ENCODE peak calls at places on chromosomes 12 and 14, in ten cellular contexts. W is neural crest cell; Z is stimulated activated CD4-positive, alpha-beta T cell treated with anti-CD3 and anti-CD28 coated beads, Interleukin-2, amount 100 ng/mL, for 24 hours; M is thoracic aorta; R is ovary; F is C1 segment of cervical spinal cord; V is naive B cell; Y is left ventricle myocardium inferior; K is NCI-H2081; C is NCI-H187. B is an unnamed sample.

GRCh38 chr12:62613092-62613491 is 146.5 kb downstream of the MON2 start:
- DNase-seq in K (no peak), F (no peak), Z (no peak), W (no peak), R (no peak), C (no peak), M (no peak), V (no peak), Y (no peak), B (no peak)

GRCh38 chr12:125696044-125696443 is 630.8 kb downstream of the AACS start:
- DNase-seq in W (no peak), Y (no peak), Z (no peak), V (no peak), M (no peak), R (no peak), K (no peak), C (no peak), F (no peak), B (no peak)

GRCh38 chr14:67167420-67168109 is 21.7 kb upstream of the GARIN2 start:
- DNase-seq in W (no peak), R (no peak), Y (no peak), Z (no peak), V (no peak), M (no peak), F (no peak), K (no peak), C (no peak), B (no peak)

GRCh38 chr12:90631581-90631980 is 323.4 kb downstream of the CCER1 start:
- DNase-seq in F (no peak), Z (no peak), R (no peak), C (no peak), W (no peak), M (no peak), V (no peak), K (no peak), Y (no peak), B (no peak)

GRCh38 chr14:74888164-74889158 is 6.7 kb downstream of the DLST start:
- DNase-seq in Z (no peak), Y (no peak), W (no peak), C (no peak), K (no peak), R (no peak), M (no peak), F (no peak), V (no peak), B (no peak)

GRCh38 chr12:89768586-89769482 is 60.2 kb upstream of the ATP2B1 start:
- DNase-seq in F (no peak), V (no peak), C (no peak), R (no peak), K (no peak), M (no peak), Z (no peak), Y (no peak), W (no peak), B (no peak)

GRCh38 chr14:100214768-100215079 is 24.2 kb upstream of the YY1 start:
- DNase-seq in W (no peak), C (no peak), V (no peak), M (no peak), Z (no peak), K (no peak), F (peak), R (no peak), Y (no peak), B (no peak)

GRCh38 chr12:90504806-90505205 is 450.2 kb downstream of the CCER1 start:
- DNase-seq in R (no peak), Z (no peak), V (no peak), M (no peak), K (no peak), C (no peak), Y (no peak), F (no peak), W (no peak), B (no peak)

GRCh38 chr12:50314629-50315312 is 31.5 kb upstream of the LIMA1 start:
- DNase-seq in W (peak), Y (no peak), M (no peak), R (no peak), Z (no peak), V (peak), C (no peak), K (no peak), F (no peak), B (no peak)

GRCh38 chr12:70842942-70843341 is 77.6 kb downstream of the PTPRR start:
- DNase-seq in K (no peak), W (no peak), F (peak), V (no peak), Y (no peak), R (no peak), C (no peak), M (no peak), Z (no peak), B (no peak)

GRCh38 chr14:73059326-73059725 is 992 bp downstream of the RBM25 start:
- DNase-seq in C (no peak), Y (no peak), Z (no peak), R (no peak), W (no peak), M (no peak), F (no peak), V (no peak), K (peak), B (no peak)

GRCh38 chr14:90580381-90581335 is 183.8 kb downstream of the CALM1 start:
- DNase-seq in F (no peak), C (no peak), Z (no peak), M (no peak), W (no peak), K (peak), Y (no peak), V (no peak), R (no peak), B (peak)

GRCh38 chr12:131753757-131754156 is 42.9 kb downstream of the SFSWAP start:
- DNase-seq in R (no peak), M (no peak), Y (no peak), W (no peak), V (no peak), Z (no peak), C (no peak), F (no peak), K (no peak), B (no peak)

GRCh38 chr12:92987846-92988621 is 58.9 kb upstream of the EEA1 start:
- DNase-seq in W (no peak), M (no peak), F (no peak), Y (peak), R (no peak), C (no peak), Z (peak), V (peak), K (no peak), B (no peak)

GRCh38 chr14:102866982-102867761 is 55.3 kb upstream of the AMN start:
- DNase-seq in R (no peak), Z (no peak), Y (no peak), K (no peak), W (no peak), F (no peak), C (no peak), M (no peak), V (no peak), B (no peak)

GRCh38 chr14:34604990-34605389 is 25.0 kb downstream of the SNX6 start:
- DNase-seq in F (no peak), R (no peak), C (no peak), Y (no peak), V (no peak), Z (no peak), M (no peak), K (no peak), W (no peak), B (no peak)

GRCh38 chr12:92094751-92095161 is 50.9 kb downstream of the BTG1 start:
- DNase-seq in C (no peak), Y (no peak), Z (no peak), M (no peak), W (no peak), K (no peak), F (no peak), R (no peak), V (no peak), B (no peak)

GRCh38 chr12:3150820-3151590 is 73.8 kb downstream of the TSPAN9 start:
- DNase-seq in V (no peak), Y (no peak), W (no peak), R (no peak), M (no peak), C (no peak), Z (no peak), K (peak), F (no peak), B (no peak)

GRCh38 chr14:88166616-88167015 is 156.5 kb downstream of the KCNK10 start:
- DNase-seq in Z (no peak), R (no peak), C (no peak), V (no peak), K (no peak), M (no peak), F (no peak), W (no peak), Y (no peak), B (no peak)

GRCh38 chr12:106084048-106084671 is 54.6 kb downstream of the NUAK1 start:
- DNase-seq in Z (no peak), K (no peak), F (peak), Y (no peak), V (no peak), C (no peak), W (peak), R (no peak), M (no peak), B (no peak)

GRCh38 chr12:45893240-45893639 is 97.1 kb downstream of the SCAF11 start:
- DNase-seq in V (no peak), Z (no peak), R (no peak), C (no peak), M (no peak), K (no peak), Y (no peak), W (peak), F (no peak), B (no peak)

GRCh38 chr12:124564232-124564958 is 3.0 kb downstream of the NCOR2 start:
- DNase-seq in V (no peak), W (no peak), C (no peak), K (no peak), F (no peak), R (no peak), Z (no peak), M (no peak), Y (no peak), B (no peak)

GRCh38 chr12:116137318-116137717 is 140.2 kb downstream of the MED13L start:
- DNase-seq in C (no peak), F (no peak), W (no peak), K (no peak), V (no peak), R (no peak), Y (no peak), Z (no peak), M (no peak), B (no peak)

B was measured in NCI-H2107.